ENCODE peak calls at places on chromosomes 1 and 21, in eight cellular contexts. W is SJSA1, T is adrenal gland, L is NCI-H1694, O is T-helper 1 cell, G is MCF 10A, S is dorsolateral prefrontal cortex, U is pancreas. K is an unnamed sample.

GRCh38 chr1:199405634-199406196 is 621.8 kb upstream of the NR5A2 start:
- DNase-seq in U (no peak), O (no peak), L (no peak), W (no peak), T (no peak), G (no peak), S (no peak), K (no peak)

GRCh38 chr1:246108278-246108925 is 398.7 kb downstream of the SMYD3 start:
- DNase-seq in T (no peak), G (no peak), L (no peak), S (no peak), W (no peak), U (no peak), O (no peak), K (no peak)

GRCh38 chr1:38958967-38959366 is 17.3 kb upstream of the RHBDL2 start:
- DNase-seq in T (no peak), U (no peak), O (no peak), W (no peak), G (peak; percentile 14), S (no peak), L (no peak), K (no peak)

GRCh38 chr1:23791434-23792047 is 596 bp downstream of the LYPLA2 start:
- DNase-seq in S (no peak), O (no peak), G (peak; percentile 59), L (no peak), U (no peak), T (peak; percentile 62), W (peak; percentile 31), K (no peak)

GRCh38 chr1:159921700-159922498 is 3.4 kb downstream of the TAGLN2 start:
- DNase-seq in G (no peak), L (no peak), S (no peak), W (no peak), U (no peak), O (no peak), T (peak; percentile 36), K (no peak)

GRCh38 chr1:147840909-147841308 is 61.7 kb upstream of the GJA8 start:
- DNase-seq in S (no peak), U (no peak), T (no peak), G (peak; percentile 23), W (no peak), L (no peak), O (no peak), K (no peak)

GRCh38 chr21:42475526-42476492 is 20.2 kb downstream of the RSPH1 start:
- DNase-seq in S (peak; percentile 3), O (no peak), U (no peak), W (no peak), L (no peak), G (no peak), T (no peak), K (no peak)

GRCh38 chr1:101004061-101004460 is 21.5 kb downstream of the DPH5 start:
- DNase-seq in U (no peak), T (no peak), L (no peak), G (peak; percentile 90), S (no peak), O (no peak), W (no peak), K (no peak)

GRCh38 chr1:87717167-87717670 is 388.5 kb downstream of the LMO4 start:
- DNase-seq in O (no peak), T (no peak), U (no peak), L (no peak), S (no peak), W (no peak), G (no peak), K (no peak)

GRCh38 chr1:207430602-207431001 is 23.5 kb upstream of the CR2 start:
- DNase-seq in G (no peak), O (no peak), L (no peak), T (no peak), U (no peak), W (no peak), S (no peak), K (no peak)

K was measured in effector memory CD4-positive, alpha-beta T cell.